ENCODE peak calls at places on chromosomes 16 and 17, in seven cellular contexts. P, K, R, L, I, H and V are unnamed samples. For H3K4me1, the result is how much of the 10 kb centered on the place peaks cover.

GRCh38 chr16:3945751-3946603 is 65.5 kb upstream of the CREBBP start:
- DNase-seq in I (peak), L (peak), K (peak), R (no peak), H (peak), P (no peak), V (peak)

GRCh38 chr16:56851671-56852400 is 13.2 kb upstream of the SLC12A3 start:
- DNase-seq in L (no peak), I (no peak), P (peak), K (peak), R (no peak), H (no peak), V (no peak)

GRCh38 chr16:67428146-67428731 is 2.7 kb upstream of the HSD11B2 start:
- DNase-seq in H (peak), L (no peak), K (peak), P (peak), I (peak), R (peak), V (peak)

GRCh38 chr16:50603206-50604064 is 55.2 kb downstream of the NKD1 start:
- DNase-seq in H (no peak), P (no peak), R (no peak), L (no peak), I (no peak), K (no peak), V (peak)

GRCh38 chr16:54540525-54541180 is 254.1 kb upstream of the IRX3 start:
- DNase-seq in H (peak), P (no peak), K (no peak), L (no peak), I (peak), R (no peak), V (no peak)

GRCh38 chr16:26976913-26977312 is 89.8 kb upstream of the C16orf82 start:
- DNase-seq in L (no peak), P (no peak), H (no peak), K (no peak), R (no peak), I (no peak), V (no peak)

GRCh38 chr17:32461853-32462617 is 17.7 kb downstream of the PSMD11 start:
- DNase-seq in P (no peak), I (peak), H (peak), K (peak), R (no peak), L (no peak), V (peak)

GRCh38 chr16:17476414-17477259 is 5.9 kb upstream of the XYLT1 start:
- DNase-seq in P (peak), H (peak), K (peak), R (no peak), I (peak), L (no peak), V (peak)

GRCh38 chr16:12398029-12398735 is 405.5 kb downstream of the CPPED1 start:
- DNase-seq in L (no peak), P (no peak), H (no peak), K (no peak), R (no peak), I (no peak), V (no peak)

GRCh38 chr16:67943619-67944503 is at the start of gene LCAT:
- DNase-seq in L (no peak), R (peak), H (no peak), P (no peak), I (peak), K (no peak), V (peak)

GRCh38 chr17:38550661-38551060 is 55.1 kb downstream of the SRCIN1 start:
- DNase-seq in I (peak), H (peak), R (peak), L (no peak), K (no peak), P (no peak), V (no peak)

GRCh38 chr17:68175905-68176304 is 71.9 kb upstream of the AMZ2 start:
- DNase-seq in K (no peak), L (no peak), H (no peak), R (no peak), P (no peak), I (no peak), V (no peak)

GRCh38 chr17:37742114-37742761 is 2.6 kb downstream of the HNF1B start:
- DNase-seq in H (peak), R (no peak), P (no peak), I (peak), L (no peak), K (peak), V (no peak)

DNA sequence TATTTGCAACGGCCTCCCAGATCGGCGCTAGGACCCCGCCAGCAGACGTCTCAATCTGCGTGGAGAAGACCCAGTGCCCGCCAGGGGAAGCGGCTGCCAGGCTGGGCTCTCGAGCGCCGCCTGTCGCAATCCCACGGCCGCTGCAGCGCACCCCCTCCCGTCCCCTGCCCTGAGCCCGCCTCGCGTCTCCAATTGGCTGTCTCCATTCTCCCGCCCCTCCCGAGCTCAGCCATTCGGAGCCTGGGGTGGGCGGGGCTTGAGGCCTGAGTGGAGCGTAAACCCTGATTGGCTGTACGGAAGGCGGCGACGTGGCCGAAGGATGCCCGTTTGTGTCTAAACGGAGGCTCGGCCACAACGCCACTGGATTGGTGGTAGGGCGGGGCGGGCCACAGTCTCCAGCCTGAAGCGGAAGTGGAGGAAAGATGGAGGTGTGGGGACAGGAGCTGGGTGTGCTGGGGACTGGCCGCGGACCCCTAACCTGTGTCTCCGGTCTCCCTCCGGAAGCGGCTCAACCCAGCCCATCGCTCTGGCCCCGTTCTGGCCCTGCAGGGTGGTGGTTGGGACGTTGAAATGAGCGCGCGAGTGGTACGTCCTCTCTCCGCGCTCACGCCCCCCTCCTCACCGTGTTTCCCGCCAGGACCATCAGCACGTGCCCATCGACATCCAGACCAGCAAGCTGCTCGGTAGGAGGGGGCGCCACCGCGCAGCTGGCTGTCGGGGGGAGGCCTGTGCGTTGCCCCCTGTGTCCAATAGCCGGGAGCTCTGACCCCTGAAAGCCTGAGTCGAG is at the start of gene CDK5RAP3:
- DNase-seq in I (peak), P (peak), H (peak), K (peak), R (peak), L (peak), V (peak)
- TF ChIP-seq POLR2A in I (no peak), P (no peak), H (peak), K (peak), R (no peak), L (peak), V (peak)

GRCh38 chr17:57862990-57863667 is 13.3 kb upstream of the MRPS23 start:
- DNase-seq in P (no peak), R (no peak), H (peak), K (no peak), I (no peak), L (no peak), V (no peak)
- H3K4me1 ChIP-seq in P (under half), R (under half), H (under half), K (half or more), I (under half), L (under half), V (under half)

DNA sequence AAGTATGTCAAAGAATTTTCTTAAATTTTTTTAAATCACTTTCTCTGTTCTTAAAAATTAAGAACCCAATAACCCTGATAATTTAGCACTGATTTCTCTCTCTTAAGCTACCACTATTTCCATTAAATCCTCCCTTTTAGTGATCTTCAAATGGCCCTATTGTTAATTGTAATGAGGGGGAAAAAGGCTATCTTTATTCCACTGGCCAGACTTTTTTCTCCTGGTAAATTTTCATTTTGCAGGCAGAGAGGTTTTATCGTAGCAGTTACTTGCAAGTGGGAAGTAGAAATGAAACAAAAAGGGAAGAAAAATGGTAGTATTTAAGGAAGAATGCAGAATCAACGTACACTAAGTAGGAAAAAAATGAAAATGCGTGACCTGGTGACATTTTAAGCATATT is 224.8 kb downstream of the TANC2 start:
- DNase-seq in P (no peak), K (no peak), L (no peak), H (no peak), I (no peak), R (no peak), V (no peak)
- H3K4me3 ChIP-seq in P (no peak), K (no peak), L (no peak), H (no peak), I (no peak), R (no peak), V (no peak)

DNA sequence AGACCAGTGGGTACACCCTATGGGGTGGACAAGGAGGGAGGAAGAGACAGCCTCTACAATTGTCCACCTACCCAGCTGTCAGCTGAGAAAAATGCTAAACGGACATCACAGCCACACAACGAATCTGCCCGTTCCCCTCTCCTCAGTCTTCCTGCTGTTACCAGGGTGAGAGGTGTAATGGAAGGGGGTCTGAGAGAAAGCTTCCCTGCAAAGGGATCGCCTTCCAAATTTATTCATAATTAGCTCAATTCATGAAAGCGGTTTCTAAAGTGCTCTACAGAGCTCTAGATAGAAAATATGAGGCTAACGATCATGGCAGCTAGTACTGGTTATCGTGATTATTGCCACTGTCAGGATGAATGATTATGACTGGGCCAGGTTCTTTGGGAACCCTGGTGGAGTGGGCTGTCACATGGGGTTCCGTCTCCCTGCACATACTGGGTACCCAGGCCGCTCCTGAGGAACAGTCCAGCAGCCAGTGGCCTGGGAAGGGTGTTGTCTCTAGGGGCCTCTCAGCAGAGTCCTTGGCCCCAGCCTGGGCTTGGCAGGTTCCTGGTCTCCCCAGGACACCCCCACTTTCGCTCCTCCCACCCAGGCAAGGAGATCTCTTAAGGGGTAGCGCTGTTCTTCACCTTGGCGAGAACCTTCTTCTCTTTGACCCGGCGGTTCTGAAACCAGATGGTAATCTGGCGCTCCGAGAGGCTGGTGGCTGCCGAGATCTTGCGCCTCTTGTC is 2.2 kb downstream of the HOXB13 start:
- DNase-seq in K (no peak), I (no peak), L (no peak), R (no peak), P (no peak), H (no peak), V (no peak)
- TF ChIP-seq POLR2A in K (no peak), I (no peak), L (no peak), R (no peak), P (no peak), H (no peak), V (no peak)

GRCh38 chr17:42456223-42457106 is 2.2 kb upstream of the ATP6V0A1 start:
- DNase-seq in R (no peak), H (no peak), P (no peak), K (peak), L (no peak), I (no peak), V (no peak)
- H3K4me1 ChIP-seq in R (half or more), H (under half), P (half or more), K (under half), L (half or more), I (under half), V (under half)

GRCh38 chr16:78519896-78520295 is 420.4 kb downstream of the WWOX start:
- DNase-seq in I (no peak), P (no peak), K (no peak), R (no peak), H (no peak), L (no peak), V (no peak)

GRCh38 chr16:78524066-78524595 is 424.7 kb downstream of the WWOX start:
- DNase-seq in R (no peak), L (no peak), K (peak), I (no peak), P (no peak), H (no peak), V (no peak)

GRCh38 chr16:78523212-78523995 is 423.9 kb downstream of the WWOX start:
- DNase-seq in R (no peak), I (no peak), L (no peak), P (no peak), H (no peak), K (no peak), V (no peak)

GRCh38 chr16:78520470-78520869 is 421.0 kb downstream of the WWOX start:
- DNase-seq in R (no peak), P (no peak), H (no peak), L (no peak), K (no peak), I (no peak), V (no peak)

GRCh38 chr16:78522327-78522726 is 422.9 kb downstream of the WWOX start:
- DNase-seq in I (no peak), R (no peak), H (no peak), P (no peak), L (no peak), K (no peak), V (no peak)
- H3K4me3 ChIP-seq in I (no peak), R (no peak), H (no peak), P (no peak), L (no peak), K (no peak), V (no peak)

GRCh38 chr17:20267459-20267842 is 199.9 kb downstream of the LGALS9B start:
- DNase-seq in H (no peak), L (no peak), I (no peak), P (no peak), K (no peak), R (no peak), V (peak)

GRCh38 chr17:20266806-20267458 is 200.4 kb downstream of the LGALS9B start:
- DNase-seq in R (no peak), L (no peak), H (no peak), I (no peak), K (no peak), P (no peak), V (no peak)

GRCh38 chr17:20262116-20262977 is 205.0 kb downstream of the LGALS9B start:
- DNase-seq in P (no peak), H (no peak), R (no peak), L (no peak), I (no peak), K (no peak), V (no peak)

GRCh38 chr17:20264996-20265395 is 202.3 kb downstream of the LGALS9B start:
- DNase-seq in P (no peak), R (no peak), I (no peak), K (no peak), L (no peak), H (no peak), V (no peak)

DNA sequence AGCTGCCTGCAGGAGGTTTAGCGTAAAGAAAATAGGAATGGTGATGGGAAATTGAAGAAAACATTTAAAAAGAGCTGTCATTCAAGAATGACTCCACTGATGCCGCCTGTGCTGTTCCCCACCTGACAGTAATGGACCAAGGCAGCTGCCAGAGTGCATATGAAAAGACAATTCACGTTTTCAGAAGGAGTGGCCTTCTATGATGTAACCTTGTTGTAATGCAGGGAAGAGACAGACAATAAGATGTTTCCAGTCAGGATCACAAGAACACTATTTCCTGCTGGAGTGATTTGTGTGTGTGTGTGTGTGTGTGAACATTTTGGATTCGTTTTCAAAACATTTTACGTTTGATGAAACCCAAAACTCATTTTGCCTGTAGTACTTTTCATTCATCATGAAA is 203.7 kb downstream of the LGALS9B start:
- DNase-seq in R (no peak), H (no peak), I (no peak), K (peak), P (no peak), L (no peak), V (no peak)
- TF ChIP-seq POLR2A in R (no peak), H (no peak), I (no peak), K (no peak), P (no peak), L (no peak), V (no peak)